ENCODE peak calls at places on chromosomes 3 and 15, in nine cellular contexts. One of them, this sample, is unnamed.

GRCh38 chr3:194532591-194532990 is 45.8 kb upstream of the ATP13A3 start:
- DNase-seq in H4: no peak
- DNase-seq in activated CD4-positive, alpha-beta T cell treated with anti-CD3 and anti-CD28 coated beads, Interleukin-2, amount 10 ng/mL, durations not matched to agents 24 days and 14 days: no peak
- DNase-seq in A549: no peak
- DNase-seq in iPS-NIHi11: no peak
- DNase-seq in stimulated activated naive CD4-positive, alpha-beta T cell: no peak
- DNase-seq in ACHN: no peak
- DNase-seq in stimulated activated CD8-positive, alpha-beta memory T cell treated with anti-CD3 and anti-CD28 coated beads, Interleukin-15, amount 100 ng/mL, for 24 hours: no peak
- DNase-seq in AML-193: no peak
- DNase-seq in this sample: no peak

GRCh38 chr15:78340243-78341056 is at the start of gene CRABP1:
- DNase-seq in H4: no peak
- DNase-seq in activated CD4-positive, alpha-beta T cell treated with anti-CD3 and anti-CD28 coated beads, Interleukin-2, amount 10 ng/mL, durations not matched to agents 24 days and 14 days: no peak
- DNase-seq in A549: no peak
- DNase-seq in iPS-NIHi11: peak
- DNase-seq in stimulated activated naive CD4-positive, alpha-beta T cell: no peak
- DNase-seq in ACHN: no peak
- DNase-seq in stimulated activated CD8-positive, alpha-beta memory T cell treated with anti-CD3 and anti-CD28 coated beads, Interleukin-15, amount 100 ng/mL, for 24 hours: no peak
- DNase-seq in AML-193: no peak
- DNase-seq in this sample: no peak

GRCh38 chr3:23219117-23219516 is 16.0 kb downstream of the UBE2E2 start:
- DNase-seq in H4: no peak
- DNase-seq in activated CD4-positive, alpha-beta T cell treated with anti-CD3 and anti-CD28 coated beads, Interleukin-2, amount 10 ng/mL, durations not matched to agents 24 days and 14 days: no peak
- DNase-seq in A549: no peak
- DNase-seq in iPS-NIHi11: no peak
- DNase-seq in stimulated activated naive CD4-positive, alpha-beta T cell: no peak
- DNase-seq in ACHN: no peak
- DNase-seq in stimulated activated CD8-positive, alpha-beta memory T cell treated with anti-CD3 and anti-CD28 coated beads, Interleukin-15, amount 100 ng/mL, for 24 hours: no peak
- DNase-seq in AML-193: no peak
- DNase-seq in this sample: no peak

GRCh38 chr3:106083207-106083606 is 214.4 kb upstream of the CBLB start:
- DNase-seq in H4: no peak
- DNase-seq in activated CD4-positive, alpha-beta T cell treated with anti-CD3 and anti-CD28 coated beads, Interleukin-2, amount 10 ng/mL, durations not matched to agents 24 days and 14 days: no peak
- DNase-seq in A549: no peak
- DNase-seq in iPS-NIHi11: no peak
- DNase-seq in stimulated activated naive CD4-positive, alpha-beta T cell: no peak
- DNase-seq in ACHN: no peak
- DNase-seq in stimulated activated CD8-positive, alpha-beta memory T cell treated with anti-CD3 and anti-CD28 coated beads, Interleukin-15, amount 100 ng/mL, for 24 hours: no peak
- DNase-seq in AML-193: no peak
- DNase-seq in this sample: no peak

GRCh38 chr15:88257311-88257901 is 867 bp upstream of the NTRK3 start:
- DNase-seq in H4: no peak
- DNase-seq in activated CD4-positive, alpha-beta T cell treated with anti-CD3 and anti-CD28 coated beads, Interleukin-2, amount 10 ng/mL, durations not matched to agents 24 days and 14 days: peak
- DNase-seq in A549: no peak
- DNase-seq in iPS-NIHi11: no peak
- DNase-seq in stimulated activated naive CD4-positive, alpha-beta T cell: no peak
- DNase-seq in ACHN: no peak
- DNase-seq in stimulated activated CD8-positive, alpha-beta memory T cell treated with anti-CD3 and anti-CD28 coated beads, Interleukin-15, amount 100 ng/mL, for 24 hours: no peak
- DNase-seq in AML-193: no peak
- DNase-seq in this sample: no peak

GRCh38 chr3:156304406-156304805 is 184.0 kb downstream of the KCNAB1 start:
- DNase-seq in H4: peak
- DNase-seq in activated CD4-positive, alpha-beta T cell treated with anti-CD3 and anti-CD28 coated beads, Interleukin-2, amount 10 ng/mL, durations not matched to agents 24 days and 14 days: no peak
- DNase-seq in A549: no peak
- DNase-seq in iPS-NIHi11: no peak
- DNase-seq in stimulated activated naive CD4-positive, alpha-beta T cell: no peak
- DNase-seq in ACHN: no peak
- DNase-seq in stimulated activated CD8-positive, alpha-beta memory T cell treated with anti-CD3 and anti-CD28 coated beads, Interleukin-15, amount 100 ng/mL, for 24 hours: no peak
- DNase-seq in AML-193: no peak
- DNase-seq in this sample: no peak

GRCh38 chr3:111851511-111851954 is 7.5 kb upstream of the PHLDB2 start:
- DNase-seq in H4: peak
- DNase-seq in activated CD4-positive, alpha-beta T cell treated with anti-CD3 and anti-CD28 coated beads, Interleukin-2, amount 10 ng/mL, durations not matched to agents 24 days and 14 days: no peak
- DNase-seq in A549: no peak
- DNase-seq in iPS-NIHi11: no peak
- DNase-seq in stimulated activated naive CD4-positive, alpha-beta T cell: no peak
- DNase-seq in ACHN: no peak
- DNase-seq in stimulated activated CD8-positive, alpha-beta memory T cell treated with anti-CD3 and anti-CD28 coated beads, Interleukin-15, amount 100 ng/mL, for 24 hours: no peak
- DNase-seq in AML-193: no peak
- DNase-seq in this sample: no peak

GRCh38 chr15:29571728-29572454 is 250.4 kb downstream of the TJP1 start:
- DNase-seq in H4: no peak
- DNase-seq in activated CD4-positive, alpha-beta T cell treated with anti-CD3 and anti-CD28 coated beads, Interleukin-2, amount 10 ng/mL, durations not matched to agents 24 days and 14 days: no peak
- DNase-seq in A549: peak
- DNase-seq in iPS-NIHi11: no peak
- DNase-seq in stimulated activated naive CD4-positive, alpha-beta T cell: no peak
- DNase-seq in ACHN: peak
- DNase-seq in stimulated activated CD8-positive, alpha-beta memory T cell treated with anti-CD3 and anti-CD28 coated beads, Interleukin-15, amount 100 ng/mL, for 24 hours: no peak
- DNase-seq in AML-193: no peak
- DNase-seq in this sample: no peak

GRCh38 chr15:77060560-77060959 is 10.3 kb downstream of the TSPAN3 start:
- DNase-seq in H4: no peak
- DNase-seq in activated CD4-positive, alpha-beta T cell treated with anti-CD3 and anti-CD28 coated beads, Interleukin-2, amount 10 ng/mL, durations not matched to agents 24 days and 14 days: no peak
- DNase-seq in A549: no peak
- DNase-seq in iPS-NIHi11: no peak
- DNase-seq in stimulated activated naive CD4-positive, alpha-beta T cell: no peak
- DNase-seq in ACHN: no peak
- DNase-seq in stimulated activated CD8-positive, alpha-beta memory T cell treated with anti-CD3 and anti-CD28 coated beads, Interleukin-15, amount 100 ng/mL, for 24 hours: no peak
- DNase-seq in AML-193: no peak
- DNase-seq in this sample: no peak

GRCh38 chr15:39270221-39270835 is 310.6 kb upstream of the THBS1 start:
- DNase-seq in H4: no peak
- DNase-seq in activated CD4-positive, alpha-beta T cell treated with anti-CD3 and anti-CD28 coated beads, Interleukin-2, amount 10 ng/mL, durations not matched to agents 24 days and 14 days: no peak
- DNase-seq in A549: no peak
- DNase-seq in iPS-NIHi11: no peak
- DNase-seq in stimulated activated naive CD4-positive, alpha-beta T cell: no peak
- DNase-seq in ACHN: no peak
- DNase-seq in stimulated activated CD8-positive, alpha-beta memory T cell treated with anti-CD3 and anti-CD28 coated beads, Interleukin-15, amount 100 ng/mL, for 24 hours: no peak
- DNase-seq in AML-193: no peak
- DNase-seq in this sample: no peak

GRCh38 chr3:82157952-82158351 is 396.5 kb upstream of the GBE1 start:
- DNase-seq in H4: no peak
- DNase-seq in activated CD4-positive, alpha-beta T cell treated with anti-CD3 and anti-CD28 coated beads, Interleukin-2, amount 10 ng/mL, durations not matched to agents 24 days and 14 days: no peak
- DNase-seq in A549: no peak
- DNase-seq in iPS-NIHi11: no peak
- DNase-seq in stimulated activated naive CD4-positive, alpha-beta T cell: no peak
- DNase-seq in ACHN: peak
- DNase-seq in stimulated activated CD8-positive, alpha-beta memory T cell treated with anti-CD3 and anti-CD28 coated beads, Interleukin-15, amount 100 ng/mL, for 24 hours: no peak
- DNase-seq in AML-193: no peak
- DNase-seq in this sample: no peak

GRCh38 chr3:128650096-128651050 is at the start of gene RPN1:
- DNase-seq in H4: peak
- DNase-seq in activated CD4-positive, alpha-beta T cell treated with anti-CD3 and anti-CD28 coated beads, Interleukin-2, amount 10 ng/mL, durations not matched to agents 24 days and 14 days: peak
- DNase-seq in A549: peak
- DNase-seq in iPS-NIHi11: peak
- DNase-seq in stimulated activated naive CD4-positive, alpha-beta T cell: peak
- DNase-seq in ACHN: peak
- DNase-seq in stimulated activated CD8-positive, alpha-beta memory T cell treated with anti-CD3 and anti-CD28 coated beads, Interleukin-15, amount 100 ng/mL, for 24 hours: peak
- DNase-seq in AML-193: peak
- DNase-seq in this sample: peak

GRCh38 chr3:41317298-41317697 is 118.0 kb downstream of the CTNNB1 start:
- DNase-seq in H4: no peak
- DNase-seq in activated CD4-positive, alpha-beta T cell treated with anti-CD3 and anti-CD28 coated beads, Interleukin-2, amount 10 ng/mL, durations not matched to agents 24 days and 14 days: no peak
- DNase-seq in A549: no peak
- DNase-seq in iPS-NIHi11: no peak
- DNase-seq in stimulated activated naive CD4-positive, alpha-beta T cell: no peak
- DNase-seq in ACHN: no peak
- DNase-seq in stimulated activated CD8-positive, alpha-beta memory T cell treated with anti-CD3 and anti-CD28 coated beads, Interleukin-15, amount 100 ng/mL, for 24 hours: no peak
- DNase-seq in AML-193: no peak
- DNase-seq in this sample: no peak

GRCh38 chr3:195178124-195178910 is 92.6 kb downstream of the XXYLT1 start:
- DNase-seq in H4: no peak
- DNase-seq in activated CD4-positive, alpha-beta T cell treated with anti-CD3 and anti-CD28 coated beads, Interleukin-2, amount 10 ng/mL, durations not matched to agents 24 days and 14 days: no peak
- DNase-seq in A549: no peak
- DNase-seq in iPS-NIHi11: no peak
- DNase-seq in stimulated activated naive CD4-positive, alpha-beta T cell: no peak
- DNase-seq in ACHN: no peak
- DNase-seq in stimulated activated CD8-positive, alpha-beta memory T cell treated with anti-CD3 and anti-CD28 coated beads, Interleukin-15, amount 100 ng/mL, for 24 hours: no peak
- DNase-seq in AML-193: no peak
- DNase-seq in this sample: no peak

GRCh38 chr3:194040501-194041273 is 95.3 kb upstream of the HES1 start:
- DNase-seq in H4: no peak
- DNase-seq in activated CD4-positive, alpha-beta T cell treated with anti-CD3 and anti-CD28 coated beads, Interleukin-2, amount 10 ng/mL, durations not matched to agents 24 days and 14 days: no peak
- DNase-seq in A549: no peak
- DNase-seq in iPS-NIHi11: no peak
- DNase-seq in stimulated activated naive CD4-positive, alpha-beta T cell: no peak
- DNase-seq in ACHN: no peak
- DNase-seq in stimulated activated CD8-positive, alpha-beta memory T cell treated with anti-CD3 and anti-CD28 coated beads, Interleukin-15, amount 100 ng/mL, for 24 hours: no peak
- DNase-seq in AML-193: no peak
- DNase-seq in this sample: no peak

GRCh38 chr3:64176461-64176996 is 48.7 kb downstream of the PRICKLE2 start:
- DNase-seq in H4: no peak
- DNase-seq in activated CD4-positive, alpha-beta T cell treated with anti-CD3 and anti-CD28 coated beads, Interleukin-2, amount 10 ng/mL, durations not matched to agents 24 days and 14 days: no peak
- DNase-seq in A549: no peak
- DNase-seq in iPS-NIHi11: no peak
- DNase-seq in stimulated activated naive CD4-positive, alpha-beta T cell: no peak
- DNase-seq in ACHN: no peak
- DNase-seq in stimulated activated CD8-positive, alpha-beta memory T cell treated with anti-CD3 and anti-CD28 coated beads, Interleukin-15, amount 100 ng/mL, for 24 hours: no peak
- DNase-seq in AML-193: no peak
- DNase-seq in this sample: no peak

GRCh38 chr15:45106002-45106790 is 7.8 kb downstream of the DUOX2 start:
- DNase-seq in H4: no peak
- DNase-seq in activated CD4-positive, alpha-beta T cell treated with anti-CD3 and anti-CD28 coated beads, Interleukin-2, amount 10 ng/mL, durations not matched to agents 24 days and 14 days: no peak
- DNase-seq in A549: no peak
- DNase-seq in iPS-NIHi11: no peak
- DNase-seq in stimulated activated naive CD4-positive, alpha-beta T cell: no peak
- DNase-seq in ACHN: no peak
- DNase-seq in stimulated activated CD8-positive, alpha-beta memory T cell treated with anti-CD3 and anti-CD28 coated beads, Interleukin-15, amount 100 ng/mL, for 24 hours: no peak
- DNase-seq in AML-193: no peak
- DNase-seq in this sample: no peak

GRCh38 chr15:100558771-100559254 is 30.1 kb upstream of the CERS3 start:
- DNase-seq in H4: no peak
- DNase-seq in activated CD4-positive, alpha-beta T cell treated with anti-CD3 and anti-CD28 coated beads, Interleukin-2, amount 10 ng/mL, durations not matched to agents 24 days and 14 days: no peak
- DNase-seq in A549: no peak
- DNase-seq in iPS-NIHi11: no peak
- DNase-seq in stimulated activated naive CD4-positive, alpha-beta T cell: no peak
- DNase-seq in ACHN: no peak
- DNase-seq in stimulated activated CD8-positive, alpha-beta memory T cell treated with anti-CD3 and anti-CD28 coated beads, Interleukin-15, amount 100 ng/mL, for 24 hours: no peak
- DNase-seq in AML-193: no peak
- DNase-seq in this sample: no peak

GRCh38 chr3:128459451-128459820 is 7.3 kb downstream of the DNAJB8 start:
- DNase-seq in H4: no peak
- DNase-seq in activated CD4-positive, alpha-beta T cell treated with anti-CD3 and anti-CD28 coated beads, Interleukin-2, amount 10 ng/mL, durations not matched to agents 24 days and 14 days: no peak
- DNase-seq in A549: no peak
- DNase-seq in iPS-NIHi11: no peak
- DNase-seq in stimulated activated naive CD4-positive, alpha-beta T cell: no peak
- DNase-seq in ACHN: no peak
- DNase-seq in stimulated activated CD8-positive, alpha-beta memory T cell treated with anti-CD3 and anti-CD28 coated beads, Interleukin-15, amount 100 ng/mL, for 24 hours: no peak
- DNase-seq in AML-193: no peak
- DNase-seq in this sample: no peak

GRCh38 chr15:66698318-66698961 is 3.6 kb upstream of the SMAD6 start:
- DNase-seq in H4: peak
- DNase-seq in activated CD4-positive, alpha-beta T cell treated with anti-CD3 and anti-CD28 coated beads, Interleukin-2, amount 10 ng/mL, durations not matched to agents 24 days and 14 days: peak
- DNase-seq in A549: peak
- DNase-seq in iPS-NIHi11: peak
- DNase-seq in stimulated activated naive CD4-positive, alpha-beta T cell: no peak
- DNase-seq in ACHN: peak
- DNase-seq in stimulated activated CD8-positive, alpha-beta memory T cell treated with anti-CD3 and anti-CD28 coated beads, Interleukin-15, amount 100 ng/mL, for 24 hours: no peak
- DNase-seq in AML-193: peak
- DNase-seq in this sample: peak

GRCh38 chr3:155065537-155065936 is 14.6 kb upstream of the MME start:
- DNase-seq in H4: peak
- DNase-seq in activated CD4-positive, alpha-beta T cell treated with anti-CD3 and anti-CD28 coated beads, Interleukin-2, amount 10 ng/mL, durations not matched to agents 24 days and 14 days: no peak
- DNase-seq in A549: no peak
- DNase-seq in iPS-NIHi11: no peak
- DNase-seq in stimulated activated naive CD4-positive, alpha-beta T cell: no peak
- DNase-seq in ACHN: no peak
- DNase-seq in stimulated activated CD8-positive, alpha-beta memory T cell treated with anti-CD3 and anti-CD28 coated beads, Interleukin-15, amount 100 ng/mL, for 24 hours: no peak
- DNase-seq in AML-193: peak
- DNase-seq in this sample: no peak

GRCh38 chr15:77836116-77836798 is 203.5 kb upstream of the LINGO1 start:
- DNase-seq in H4: no peak
- DNase-seq in activated CD4-positive, alpha-beta T cell treated with anti-CD3 and anti-CD28 coated beads, Interleukin-2, amount 10 ng/mL, durations not matched to agents 24 days and 14 days: no peak
- DNase-seq in A549: peak
- DNase-seq in iPS-NIHi11: peak
- DNase-seq in stimulated activated naive CD4-positive, alpha-beta T cell: no peak
- DNase-seq in ACHN: no peak
- DNase-seq in stimulated activated CD8-positive, alpha-beta memory T cell treated with anti-CD3 and anti-CD28 coated beads, Interleukin-15, amount 100 ng/mL, for 24 hours: no peak
- DNase-seq in AML-193: no peak
- DNase-seq in this sample: no peak

GRCh38 chr3:5972586-5972985 is 785.1 kb downstream of the EDEM1 start:
- DNase-seq in H4: no peak
- DNase-seq in activated CD4-positive, alpha-beta T cell treated with anti-CD3 and anti-CD28 coated beads, Interleukin-2, amount 10 ng/mL, durations not matched to agents 24 days and 14 days: no peak
- DNase-seq in A549: no peak
- DNase-seq in iPS-NIHi11: no peak
- DNase-seq in stimulated activated naive CD4-positive, alpha-beta T cell: no peak
- DNase-seq in ACHN: no peak
- DNase-seq in stimulated activated CD8-positive, alpha-beta memory T cell treated with anti-CD3 and anti-CD28 coated beads, Interleukin-15, amount 100 ng/mL, for 24 hours: no peak
- DNase-seq in AML-193: no peak
- DNase-seq in this sample: no peak

GRCh38 chr3:129745253-129745652 is 138.8 kb upstream of the PLXND1 start:
- DNase-seq in H4: peak
- DNase-seq in activated CD4-positive, alpha-beta T cell treated with anti-CD3 and anti-CD28 coated beads, Interleukin-2, amount 10 ng/mL, durations not matched to agents 24 days and 14 days: no peak
- DNase-seq in A549: no peak
- DNase-seq in iPS-NIHi11: no peak
- DNase-seq in stimulated activated naive CD4-positive, alpha-beta T cell: no peak
- DNase-seq in ACHN: no peak
- DNase-seq in stimulated activated CD8-positive, alpha-beta memory T cell treated with anti-CD3 and anti-CD28 coated beads, Interleukin-15, amount 100 ng/mL, for 24 hours: no peak
- DNase-seq in AML-193: no peak
- DNase-seq in this sample: no peak

GRCh38 chr3:123768480-123769359 is 115.4 kb downstream of the MYLK start:
- DNase-seq in H4: no peak
- DNase-seq in activated CD4-positive, alpha-beta T cell treated with anti-CD3 and anti-CD28 coated beads, Interleukin-2, amount 10 ng/mL, durations not matched to agents 24 days and 14 days: no peak
- DNase-seq in A549: no peak
- DNase-seq in iPS-NIHi11: no peak
- DNase-seq in stimulated activated naive CD4-positive, alpha-beta T cell: no peak
- DNase-seq in ACHN: no peak
- DNase-seq in stimulated activated CD8-positive, alpha-beta memory T cell treated with anti-CD3 and anti-CD28 coated beads, Interleukin-15, amount 100 ng/mL, for 24 hours: no peak
- DNase-seq in AML-193: no peak
- DNase-seq in this sample: no peak

GRCh38 chr3:53941174-53941573 is 49.5 kb upstream of the SELENOK start:
- DNase-seq in H4: peak
- DNase-seq in activated CD4-positive, alpha-beta T cell treated with anti-CD3 and anti-CD28 coated beads, Interleukin-2, amount 10 ng/mL, durations not matched to agents 24 days and 14 days: no peak
- DNase-seq in A549: no peak
- DNase-seq in iPS-NIHi11: no peak
- DNase-seq in stimulated activated naive CD4-positive, alpha-beta T cell: no peak
- DNase-seq in ACHN: peak
- DNase-seq in stimulated activated CD8-positive, alpha-beta memory T cell treated with anti-CD3 and anti-CD28 coated beads, Interleukin-15, amount 100 ng/mL, for 24 hours: no peak
- DNase-seq in AML-193: no peak
- DNase-seq in this sample: no peak

GRCh38 chr15:49863431-49864205 is 242.8 kb downstream of the DTWD1 start:
- DNase-seq in H4: no peak
- DNase-seq in activated CD4-positive, alpha-beta T cell treated with anti-CD3 and anti-CD28 coated beads, Interleukin-2, amount 10 ng/mL, durations not matched to agents 24 days and 14 days: no peak
- DNase-seq in A549: no peak
- DNase-seq in iPS-NIHi11: no peak
- DNase-seq in stimulated activated naive CD4-positive, alpha-beta T cell: no peak
- DNase-seq in ACHN: no peak
- DNase-seq in stimulated activated CD8-positive, alpha-beta memory T cell treated with anti-CD3 and anti-CD28 coated beads, Interleukin-15, amount 100 ng/mL, for 24 hours: no peak
- DNase-seq in AML-193: no peak
- DNase-seq in this sample: no peak

GRCh38 chr3:123159926-123160635 is 41.7 kb upstream of the SEC22A start:
- DNase-seq in H4: no peak
- DNase-seq in activated CD4-positive, alpha-beta T cell treated with anti-CD3 and anti-CD28 coated beads, Interleukin-2, amount 10 ng/mL, durations not matched to agents 24 days and 14 days: no peak
- DNase-seq in A549: no peak
- DNase-seq in iPS-NIHi11: no peak
- DNase-seq in stimulated activated naive CD4-positive, alpha-beta T cell: no peak
- DNase-seq in ACHN: no peak
- DNase-seq in stimulated activated CD8-positive, alpha-beta memory T cell treated with anti-CD3 and anti-CD28 coated beads, Interleukin-15, amount 100 ng/mL, for 24 hours: no peak
- DNase-seq in AML-193: no peak
- DNase-seq in this sample: no peak

GRCh38 chr3:64295594-64295993 is 70.3 kb upstream of the PRICKLE2 start:
- DNase-seq in H4: peak
- DNase-seq in activated CD4-positive, alpha-beta T cell treated with anti-CD3 and anti-CD28 coated beads, Interleukin-2, amount 10 ng/mL, durations not matched to agents 24 days and 14 days: no peak
- DNase-seq in A549: no peak
- DNase-seq in iPS-NIHi11: no peak
- DNase-seq in stimulated activated naive CD4-positive, alpha-beta T cell: no peak
- DNase-seq in ACHN: peak
- DNase-seq in stimulated activated CD8-positive, alpha-beta memory T cell treated with anti-CD3 and anti-CD28 coated beads, Interleukin-15, amount 100 ng/mL, for 24 hours: no peak
- DNase-seq in AML-193: no peak
- DNase-seq in this sample: no peak

GRCh38 chr3:32423534-32423933 is 31.9 kb downstream of the CMTM7 start:
- DNase-seq in H4: no peak
- DNase-seq in activated CD4-positive, alpha-beta T cell treated with anti-CD3 and anti-CD28 coated beads, Interleukin-2, amount 10 ng/mL, durations not matched to agents 24 days and 14 days: no peak
- DNase-seq in A549: no peak
- DNase-seq in iPS-NIHi11: no peak
- DNase-seq in stimulated activated naive CD4-positive, alpha-beta T cell: no peak
- DNase-seq in ACHN: no peak
- DNase-seq in stimulated activated CD8-positive, alpha-beta memory T cell treated with anti-CD3 and anti-CD28 coated beads, Interleukin-15, amount 100 ng/mL, for 24 hours: no peak
- DNase-seq in AML-193: no peak
- DNase-seq in this sample: no peak

GRCh38 chr3:127062926-127063325 is 80.0 kb downstream of the PLXNA1 start:
- DNase-seq in H4: no peak
- DNase-seq in activated CD4-positive, alpha-beta T cell treated with anti-CD3 and anti-CD28 coated beads, Interleukin-2, amount 10 ng/mL, durations not matched to agents 24 days and 14 days: no peak
- DNase-seq in A549: no peak
- DNase-seq in iPS-NIHi11: no peak
- DNase-seq in stimulated activated naive CD4-positive, alpha-beta T cell: no peak
- DNase-seq in ACHN: no peak
- DNase-seq in stimulated activated CD8-positive, alpha-beta memory T cell treated with anti-CD3 and anti-CD28 coated beads, Interleukin-15, amount 100 ng/mL, for 24 hours: no peak
- DNase-seq in AML-193: no peak
- DNase-seq in this sample: no peak